ENCODE peak calls at places on chromosomes 6 and 20, in four cellular contexts. V, Q, M and L are unnamed samples.

GRCh38 chr6:155717369-155717768 is 261.7 kb upstream of the NOX3 start:
- DNase-seq in V (no peak), Q (no peak), M (no peak), L (no peak)

GRCh38 chr6:25699649-25700048 is 47.6 kb downstream of the SCGN start:
- DNase-seq in V (no peak), Q (no peak), M (no peak), L (no peak)

GRCh38 chr20:57988828-57989227 is 239.6 kb downstream of the ANKRD60 start:
- DNase-seq in V (no peak), Q (peak; percentile 55), M (no peak), L (no peak)

GRCh38 chr6:6676910-6677441 is 88.5 kb downstream of the LY86 start:
- DNase-seq in V (peak; percentile 66), Q (peak; percentile 67), M (peak; percentile 65), L (no peak)

GRCh38 chr6:129901910-129902309 is 40.8 kb upstream of the TMEM244 start:
- DNase-seq in V (no peak), Q (no peak), M (no peak), L (no peak)

GRCh38 chr6:123168892-123169851 is 173.1 kb downstream of the CLVS2 start:
- DNase-seq in V (no peak), Q (no peak), M (no peak), L (no peak)

GRCh38 chr20:52279667-52280180 is 88.1 kb upstream of the ZFP64 start:
- DNase-seq in V (no peak), Q (no peak), M (no peak), L (no peak)

GRCh38 chr20:60001027-60001567 is 42.9 kb downstream of the CDH26 start:
- DNase-seq in V (no peak), Q (no peak), M (no peak), L (no peak)

GRCh38 chr6:6931047-6932025 is 176.4 kb upstream of the RREB1 start:
- DNase-seq in V (peak; percentile 15), Q (no peak), M (no peak), L (no peak)

GRCh38 chr6:108782231-108783041 is 65.8 kb upstream of the ARMC2 start:
- DNase-seq in V (no peak), Q (peak; percentile 84), M (peak; percentile 88), L (peak; percentile 86)

GRCh38 chr6:149318581-149319286 is 1.2 kb downstream of the TAB2 start:
- DNase-seq in V (no peak), Q (no peak), M (peak; percentile 9), L (no peak)

GRCh38 chr6:116963972-116964371 is 86.9 kb downstream of the RFX6 start:
- DNase-seq in V (no peak), Q (no peak), M (no peak), L (no peak)

GRCh38 chr6:111342913-111343312 is 140.1 kb downstream of the REV3L start:
- DNase-seq in V (no peak), Q (no peak), M (no peak), L (no peak)

GRCh38 chr6:140736227-140736626 is 1361.8 kb upstream of the CITED2 start:
- DNase-seq in V (no peak), Q (no peak), M (no peak), L (no peak)

GRCh38 chr20:53570446-53571276 is 23.0 kb downstream of the ZNF217 start:
- DNase-seq in V (no peak), Q (no peak), M (no peak), L (peak; percentile 38)

GRCh38 chr20:59207742-59208357 is 44.2 kb downstream of the ZNF831 start:
- DNase-seq in V (peak; percentile 2), Q (no peak), M (peak; percentile 50), L (no peak)

GRCh38 chr6:114364295-114364694 is 21.5 kb upstream of the HS3ST5 start:
- DNase-seq in V (no peak), Q (no peak), M (no peak), L (no peak)

GRCh38 chr6:144597511-144597910 is 312.4 kb downstream of the UTRN start:
- DNase-seq in V (no peak), Q (no peak), M (no peak), L (no peak)

GRCh38 chr6:98124176-98124575 is 710.2 kb upstream of the POU3F2 start:
- DNase-seq in V (no peak), Q (no peak), M (no peak), L (no peak)

GRCh38 chr20:62776692-62777527 is 19.4 kb upstream of the MRGBP start:
- DNase-seq in V (peak; percentile 21), Q (no peak), M (peak; percentile 78), L (no peak)

GRCh38 chr6:68572525-68572924 is 62.6 kb upstream of the ADGRB3 start:
- DNase-seq in V (peak; percentile 3), Q (no peak), M (peak; percentile 11), L (no peak)

GRCh38 chr6:161327360-161327953 is 53.6 kb upstream of the AGPAT4 start:
- DNase-seq in V (no peak), Q (no peak), M (no peak), L (no peak)

GRCh38 chr6:166307981-166308768 is at the start of gene PRR18:
- DNase-seq in V (peak; percentile 42), Q (no peak), M (peak; percentile 75), L (no peak)

GRCh38 chr6:26030716-26031115 is 56.5 kb upstream of the HFE start:
- DNase-seq in V (no peak), Q (no peak), M (no peak), L (no peak)

GRCh38 chr6:123805921-123806320 is 2.3 kb downstream of the NKAIN2 start:
- DNase-seq in V (no peak), Q (no peak), M (no peak), L (no peak)

GRCh38 chr20:59825944-59826759 is 107.3 kb downstream of the SYCP2 start:
- DNase-seq in V (no peak), Q (no peak), M (peak; percentile 6), L (peak; percentile 56)

GRCh38 chr6:2467929-2468600 is 222.7 kb upstream of the GMDS start:
- DNase-seq in V (no peak), Q (no peak), M (no peak), L (no peak)

GRCh38 chr6:52390361-52390727 is 28.4 kb downstream of the PAQR8 start:
- DNase-seq in V (peak; percentile 72), Q (no peak), M (peak; percentile 34), L (no peak)

GRCh38 chr6:146770965-146771735 is 172.4 kb downstream of the ADGB start:
- DNase-seq in V (no peak), Q (peak; percentile 17), M (no peak), L (no peak)

GRCh38 chr20:49696594-49696993 is 17.1 kb downstream of the B4GALT5 start:
- DNase-seq in V (no peak), Q (no peak), M (no peak), L (no peak)

GRCh38 chr6:136767583-136768307 is 24.5 kb downstream of the MAP3K5 start:
- DNase-seq in V (no peak), Q (no peak), M (no peak), L (no peak)

GRCh38 chr6:9373308-9373707 is 938.0 kb upstream of the SLC35B3 start:
- DNase-seq in V (no peak), Q (no peak), M (no peak), L (no peak)

GRCh38 chr6:146908786-146909185 is 295.4 kb upstream of the STXBP5 start:
- DNase-seq in V (no peak), Q (no peak), M (no peak), L (no peak)

GRCh38 chr20:25699914-25700313 is 3.3 kb upstream of the ZNF337 start:
- DNase-seq in V (no peak), Q (no peak), M (no peak), L (no peak)

GRCh38 chr6:135358251-135358821 is 139.2 kb downstream of the AHI1 start:
- DNase-seq in V (no peak), Q (no peak), M (no peak), L (no peak)

GRCh38 chr20:45452238-45452637 is 17.3 kb upstream of the WFDC2 start:
- DNase-seq in V (no peak), Q (no peak), M (no peak), L (no peak)

GRCh38 chr6:167672738-167673137 is 154.0 kb upstream of the AFDN start:
- DNase-seq in V (no peak), Q (no peak), M (no peak), L (no peak)
- TF ChIP-seq CTCF in V (no peak), Q (no peak), M (no peak), L (no peak)

GRCh38 chr6:131954775-131955107 is 3.6 kb upstream of the CCN2 start:
- DNase-seq in V (no peak), Q (peak; percentile 68), M (no peak), L (no peak)
- H3K27ac ChIP-seq in V (no peak overlapping the region), Q (peak overlapping the region; percentile 57), M (peak overlapping the region; percentile 81), L (no peak overlapping the region)

GRCh38 chr6:27775796-27776184 is 136.4 kb downstream of the OR2B2 start:
- DNase-seq in V (no peak), Q (no peak), M (no peak), L (no peak)
- TF ChIP-seq POLR2AphosphoS5 in V (no peak), Q (no peak), M (no peak), L (no peak)

GRCh38 chr20:48329676-48330644 is 497.8 kb downstream of the PREX1 start:
- DNase-seq in V (no peak), Q (no peak), M (peak; percentile 78), L (no peak)
- TF ChIP-seq CTCF in V (peak; percentile 40), Q (no peak), M (peak; percentile 50), L (no peak)

GRCh38 chr6:42135722-42136121 is 6.7 kb downstream of the C6orf132 start:
- DNase-seq in V (no peak), Q (no peak), M (no peak), L (no peak)
- H3K27ac ChIP-seq in V (no peak overlapping the region), Q (no peak overlapping the region), M (no peak overlapping the region), L (no peak overlapping the region)